ENCODE peak calls at places on chromosomes 11 and 22, in five cellular contexts. H is K562, E is HepG2, C is H1, D is GM12878. P is an unnamed sample.

GRCh38 chr22:19622061-19622441 is 92.3 kb upstream of the SEPTIN5 start:
- DNase-seq in H (no peak), E (no peak), C (no peak), D (peak), P (no peak)

GRCh38 chr22:47309946-47310345 is 547.5 kb downstream of the TBC1D22A start:
- DNase-seq in H (no peak), E (no peak), C (no peak), D (no peak), P (no peak)

GRCh38 chr11:2779981-2780849 is 80.4 kb upstream of the KCNQ1OT1 start:
- DNase-seq in H (no peak), E (peak), C (peak), D (no peak), P (peak)

GRCh38 chr11:120337133-120337895 is 1.1 kb downstream of the ARHGEF12 start:
- DNase-seq in H (no peak), E (peak), C (no peak), D (no peak), P (peak)

GRCh38 chr11:76197332-76197731 is 9.0 kb downstream of the WNT11 start:
- DNase-seq in H (no peak), E (no peak), C (no peak), D (no peak), P (no peak)

GRCh38 chr11:110134120-110134519 is 40.9 kb downstream of the ZC3H12C start:
- DNase-seq in H (no peak), E (no peak), C (no peak), D (no peak), P (no peak)

GRCh38 chr11:126951465-126951864 is 49.1 kb downstream of the KIRREL3 start:
- DNase-seq in H (no peak), E (no peak), C (no peak), D (no peak), P (no peak)

GRCh38 chr11:128890543-128891409 is at the start of gene KCNJ5:
- DNase-seq in H (no peak), E (no peak), C (peak), D (no peak), P (peak)

GRCh38 chr11:10503217-10503616 is 37.8 kb downstream of the RNF141 start:
- DNase-seq in H (no peak), E (no peak), C (no peak), D (no peak), P (no peak)

DNA sequence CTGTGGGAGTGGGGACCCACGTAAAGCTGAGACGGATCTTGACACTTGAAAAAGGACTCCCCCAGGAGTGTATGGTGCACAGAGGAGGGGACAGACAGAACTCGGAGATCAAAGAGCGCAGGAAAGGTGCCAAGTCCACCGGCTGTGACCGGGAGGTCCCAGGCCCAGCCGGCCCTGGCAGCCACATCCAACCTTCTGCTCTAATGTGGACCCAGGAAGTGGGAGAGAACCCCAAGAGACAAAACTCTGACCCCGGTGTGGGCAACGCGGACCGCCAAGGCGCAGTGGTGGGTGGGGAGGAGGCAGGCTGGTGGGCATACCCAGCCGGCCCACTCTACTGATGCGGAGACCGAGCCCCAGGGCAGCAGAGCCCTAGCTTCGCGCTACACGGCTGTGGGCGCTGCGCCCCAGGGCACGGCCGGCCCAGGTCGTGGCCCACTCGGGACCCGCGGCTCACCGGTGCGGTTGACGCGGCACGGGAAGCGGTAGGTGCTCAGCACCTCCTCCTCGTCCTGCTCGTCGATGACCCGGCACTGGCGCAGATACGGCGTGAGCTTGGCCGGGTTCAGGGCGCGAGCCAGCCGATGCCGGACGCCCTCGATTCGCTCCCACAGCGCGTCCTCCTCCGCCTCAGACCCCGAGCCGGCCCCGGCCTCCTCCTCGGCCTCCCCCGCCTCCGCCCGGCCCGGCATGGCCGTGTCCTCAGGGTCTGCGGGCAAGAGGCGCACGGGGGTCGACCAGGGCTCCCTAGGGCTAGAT is 527 bp downstream of the CARD10 start:
- DNase-seq in H (no peak), E (no peak), C (peak), D (no peak), P (peak)
- TF ChIP-seq ATF2 in H (no peak), E (no peak), C (no peak), D (no peak), P (no peak)

GRCh38 chr11:47981667-47982404 is 1.5 kb downstream of the PTPRJ start:
- DNase-seq in H (no peak), E (no peak), C (no peak), D (no peak), P (no peak)
- TF ChIP-seq ATF2 in H (no peak), E (no peak), C (no peak), D (no peak), P (no peak)

DNA sequence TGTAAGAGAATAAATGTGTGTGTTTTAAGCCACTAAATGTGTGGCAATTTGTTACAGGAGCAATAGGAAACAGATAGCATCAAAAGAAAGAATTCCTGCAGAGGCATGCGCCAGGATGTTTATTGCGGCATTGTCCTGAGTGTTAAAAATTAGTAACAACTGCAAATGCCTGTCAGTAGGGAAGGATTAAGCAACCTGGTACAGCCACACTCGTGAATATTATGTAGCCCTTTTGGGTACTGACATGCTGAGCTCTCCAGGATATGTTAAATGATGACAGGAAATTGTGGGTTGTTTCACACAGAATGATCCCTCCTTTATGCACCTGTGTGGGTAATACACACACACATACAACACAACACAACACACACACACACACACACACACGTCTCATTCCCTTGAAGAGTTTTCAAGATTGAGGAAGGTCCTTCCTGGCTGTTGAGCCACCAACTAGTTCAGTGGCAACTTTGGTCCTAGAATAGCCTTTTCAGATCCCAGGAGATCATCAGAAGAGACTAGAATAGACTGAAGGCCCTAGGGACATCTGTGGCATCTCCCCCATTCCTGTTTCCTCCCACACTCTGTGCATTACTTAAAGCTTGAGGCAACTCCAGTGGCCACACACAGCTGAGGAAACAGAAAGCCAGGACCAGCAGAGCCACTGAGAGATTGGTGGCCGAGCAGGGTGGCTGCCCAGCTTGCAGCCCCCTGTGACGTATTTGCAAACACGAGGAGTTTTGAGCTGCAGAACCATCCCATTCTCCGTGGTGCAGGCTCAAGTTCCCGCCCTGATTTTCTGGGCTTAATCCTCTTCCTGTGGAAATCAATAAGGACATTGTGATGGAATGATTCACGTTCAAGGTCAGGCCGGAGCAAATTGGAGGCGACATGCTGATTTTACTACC is 69.4 kb upstream of the MYOD1 start:
- DNase-seq in H (peak), E (peak), C (no peak), D (no peak), P (no peak)
- TF ChIP-seq ATF2 in H (no peak), E (no peak), C (no peak), D (no peak), P (no peak)

DNA sequence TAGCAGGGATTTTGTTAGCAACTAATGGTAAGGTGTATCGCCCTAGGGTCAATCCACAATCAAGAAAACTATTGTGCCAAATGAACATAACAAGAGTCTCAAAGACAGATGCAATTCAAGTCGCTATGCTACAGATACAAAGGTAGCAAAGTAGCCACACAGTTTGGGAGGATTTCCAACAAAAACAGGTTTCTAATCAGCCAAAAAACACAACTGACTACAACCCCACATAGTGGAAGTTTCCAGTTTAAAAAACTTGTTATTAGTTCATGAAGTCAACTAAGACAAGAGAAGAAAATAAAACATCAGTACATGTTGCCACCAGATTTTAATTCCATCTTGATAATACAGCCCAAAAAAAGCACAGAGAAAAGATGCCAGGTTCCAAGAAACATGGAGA is 38.0 kb downstream of the MYH9 start:
- DNase-seq in H (no peak), E (no peak), C (no peak), D (no peak), P (no peak)
- TF ChIP-seq ATF2 in H (no peak), E (no peak), C (no peak), D (no peak), P (no peak)

GRCh38 chr11:77487790-77488189 is 13.9 kb upstream of the PAK1 start:
- DNase-seq in H (no peak), E (no peak), C (peak), D (no peak), P (no peak)
- TF ChIP-seq ATF2 in H (no peak), E (no peak), C (no peak), D (no peak), P (no peak)

P was measured in WTC11.